ENCODE peak calls at places on chromosomes 6 and 20, in nine cellular contexts. M, A, P, Z, D, R, X, S and K are unnamed samples.

GRCh38 chr6:163260111-163260895 is 154.2 kb upstream of the QKI start:
- DNase-seq in M (peak), A (peak), P (no peak), Z (no peak), D (no peak), R (no peak), X (peak), S (peak), K (no peak)

GRCh38 chr20:44896583-44896982 is 11.1 kb downstream of the YWHAB start:
- DNase-seq in M (peak), A (no peak), P (no peak), Z (no peak), D (no peak), R (no peak), X (no peak), S (no peak), K (no peak)

GRCh38 chr6:139533573-139534471 is 159.4 kb upstream of the CITED2 start:
- DNase-seq in M (peak), A (no peak), P (no peak), Z (no peak), D (no peak), R (no peak), X (peak), S (peak), K (no peak)

GRCh38 chr6:143857651-143858050 is 6.6 kb upstream of the ZC2HC1B start:
- DNase-seq in M (no peak), A (no peak), P (no peak), Z (no peak), D (no peak), R (no peak), X (no peak), S (no peak), K (no peak)

GRCh38 chr20:542777-543368 is 717 bp downstream of the CSNK2A1 start:
- DNase-seq in M (peak), A (peak), P (no peak), Z (no peak), D (peak), R (no peak), X (peak), S (no peak), K (peak)

GRCh38 chr20:51176446-51176845 is 153.5 kb upstream of the KCNG1 start:
- DNase-seq in M (no peak), A (no peak), P (no peak), Z (no peak), D (no peak), R (no peak), X (no peak), S (no peak), K (no peak)

GRCh38 chr20:62258499-62259293 is 20.4 kb downstream of the OSBPL2 start:
- DNase-seq in M (no peak), A (no peak), P (no peak), Z (no peak), D (no peak), R (no peak), X (no peak), S (peak), K (no peak)

GRCh38 chr6:11273406-11274065 is 41.1 kb upstream of the NEDD9 start:
- DNase-seq in M (no peak), A (no peak), P (no peak), Z (no peak), D (no peak), R (no peak), X (no peak), S (no peak), K (no peak)

GRCh38 chr20:4555188-4555893 is 166.4 kb upstream of the PRND start:
- DNase-seq in M (no peak), A (no peak), P (no peak), Z (no peak), D (no peak), R (no peak), X (no peak), S (peak), K (no peak)

GRCh38 chr6:27591660-27592059 is 118.8 kb upstream of the ZNF184 start:
- DNase-seq in M (peak), A (no peak), P (peak), Z (peak), D (no peak), R (no peak), X (peak), S (peak), K (no peak)

GRCh38 chr20:38200646-38201045 is 35.6 kb upstream of the TGM2 start:
- DNase-seq in M (no peak), A (no peak), P (no peak), Z (no peak), D (peak), R (no peak), X (peak), S (no peak), K (no peak)

GRCh38 chr20:48683467-48684175 is 144.2 kb downstream of the PREX1 start:
- DNase-seq in M (no peak), A (no peak), P (no peak), Z (no peak), D (no peak), R (no peak), X (no peak), S (no peak), K (no peak)

GRCh38 chr20:5488823-5489222 is 172.1 kb upstream of the PROKR2 start:
- DNase-seq in M (no peak), A (no peak), P (peak), Z (no peak), D (no peak), R (no peak), X (no peak), S (no peak), K (no peak)

GRCh38 chr6:133040025-133040838 is 200.9 kb upstream of the EYA4 start:
- DNase-seq in M (no peak), A (peak), P (peak), Z (peak), D (no peak), R (no peak), X (peak), S (peak), K (no peak)

GRCh38 chr20:47315339-47315662 is 41.2 kb downstream of the ZMYND8 start:
- DNase-seq in M (no peak), A (no peak), P (no peak), Z (peak), D (peak), R (no peak), X (no peak), S (peak), K (peak)

GRCh38 chr20:48096212-48096875 is 311.1 kb upstream of the SULF2 start:
- DNase-seq in M (no peak), A (no peak), P (no peak), Z (no peak), D (no peak), R (no peak), X (no peak), S (no peak), K (no peak)

GRCh38 chr20:63085087-63085861 is 78.5 kb upstream of the BHLHE23 start:
- DNase-seq in M (no peak), A (no peak), P (no peak), Z (no peak), D (peak), R (no peak), X (peak), S (no peak), K (no peak)

GRCh38 chr6:45920819-45921511 is 94.7 kb downstream of the CLIC5 start:
- DNase-seq in M (no peak), A (no peak), P (no peak), Z (no peak), D (no peak), R (no peak), X (peak), S (no peak), K (no peak)

GRCh38 chr6:167577891-167578361 is 248.8 kb upstream of the AFDN start:
- DNase-seq in M (no peak), A (no peak), P (no peak), Z (no peak), D (no peak), R (no peak), X (peak), S (no peak), K (peak)

GRCh38 chr6:2440516-2440915 is 195.1 kb upstream of the GMDS start:
- DNase-seq in M (no peak), A (no peak), P (no peak), Z (no peak), D (no peak), R (no peak), X (no peak), S (no peak), K (no peak)

GRCh38 chr6:133632906-133633305 is 256.0 kb upstream of the TCF21 start:
- DNase-seq in M (no peak), A (no peak), P (no peak), Z (no peak), D (no peak), R (no peak), X (no peak), S (no peak), K (no peak)

GRCh38 chr6:106724848-106725247 is 95.5 kb downstream of the QRSL1 start:
- DNase-seq in M (no peak), A (no peak), P (no peak), Z (no peak), D (no peak), R (no peak), X (no peak), S (peak), K (no peak)

GRCh38 chr20:40769677-40770285 is 80.7 kb upstream of the MAFB start:
- DNase-seq in M (peak), A (no peak), P (no peak), Z (no peak), D (no peak), R (no peak), X (no peak), S (no peak), K (no peak)

GRCh38 chr6:140494321-140495085 is 1120.1 kb upstream of the CITED2 start:
- DNase-seq in M (no peak), A (no peak), P (no peak), Z (no peak), D (no peak), R (no peak), X (no peak), S (no peak), K (no peak)

GRCh38 chr6:142680308-142680707 is 264.7 kb downstream of the HIVEP2 start:
- DNase-seq in M (no peak), A (no peak), P (no peak), Z (peak), D (no peak), R (peak), X (no peak), S (peak), K (no peak)

GRCh38 chr6:100084301-100085161 is 90.5 kb upstream of the MCHR2 start:
- DNase-seq in M (no peak), A (no peak), P (no peak), Z (no peak), D (no peak), R (no peak), X (no peak), S (peak), K (no peak)

GRCh38 chr6:88712243-88712936 is 251.0 kb downstream of the RNGTT start:
- DNase-seq in M (no peak), A (no peak), P (no peak), Z (no peak), D (no peak), R (no peak), X (no peak), S (no peak), K (no peak)

GRCh38 chr20:2224246-2224645 is 71.6 kb upstream of the TGM3 start:
- DNase-seq in M (no peak), A (no peak), P (no peak), Z (no peak), D (no peak), R (no peak), X (no peak), S (no peak), K (no peak)

GRCh38 chr6:150417899-150418824 is 49.4 kb downstream of the IYD start:
- DNase-seq in M (peak), A (peak), P (peak), Z (peak), D (no peak), R (no peak), X (no peak), S (peak), K (peak)

GRCh38 chr20:40970218-40970617 is 58.4 kb upstream of the TOP1 start:
- DNase-seq in M (no peak), A (no peak), P (no peak), Z (no peak), D (no peak), R (no peak), X (peak), S (no peak), K (no peak)